ENCODE peak calls at places on chromosomes 2 and 18, in seven cellular contexts. One of them, this sample, is unnamed.
A peak's percentile ranks its signal among the peaks of the same experiment; 100 is the strongest.

GRCh38 chr18:10949655-10950054 is 199.7 kb downstream of the PIEZO2 start:
- DNase-seq in vagina: no peak
- DNase-seq in tibial artery: no peak
- DNase-seq in heart right ventricle: no peak
- DNase-seq in psoas muscle: no peak
- DNase-seq in lower lobe of right lung: no peak
- DNase-seq in neuronal stem cell: no peak
- DNase-seq in this sample: no peak

GRCh38 chr18:41121116-41121826 is 833.8 kb upstream of the PIK3C3 start:
- DNase-seq in heart right ventricle: no peak
- DNase-seq in neuronal stem cell: peak; percentile 5
- DNase-seq in tibial artery: no peak
- DNase-seq in vagina: no peak
- DNase-seq in psoas muscle: no peak
- DNase-seq in lower lobe of right lung: no peak
- DNase-seq in this sample: no peak

GRCh38 chr2:226800941-226801784 is 1.5 kb upstream of the IRS1 start:
- DNase-seq in neuronal stem cell: peak; percentile 77
- DNase-seq in lower lobe of right lung: peak; percentile 84
- DNase-seq in heart right ventricle: peak; percentile 88
- DNase-seq in psoas muscle: peak; percentile 66
- DNase-seq in tibial artery: peak; percentile 59
- DNase-seq in vagina: peak; percentile 96
- DNase-seq in this sample: peak; percentile 90

GRCh38 chr2:3612639-3613523 is 18.0 kb downstream of the COLEC11 start:
- DNase-seq in lower lobe of right lung: no peak
- DNase-seq in heart right ventricle: no peak
- DNase-seq in vagina: peak; percentile 77
- DNase-seq in neuronal stem cell: no peak
- DNase-seq in psoas muscle: no peak
- DNase-seq in tibial artery: no peak
- DNase-seq in this sample: peak; percentile 16

GRCh38 chr2:9768388-9768787 is 74.9 kb upstream of the TAF1B start:
- DNase-seq in vagina: no peak
- DNase-seq in psoas muscle: no peak
- DNase-seq in tibial artery: no peak
- DNase-seq in lower lobe of right lung: no peak
- DNase-seq in neuronal stem cell: peak; percentile 51
- DNase-seq in heart right ventricle: no peak
- DNase-seq in this sample: no peak

GRCh38 chr2:69027060-69027459 is 14.1 kb downstream of the ANTXR1 start:
- DNase-seq in neuronal stem cell: no peak
- DNase-seq in vagina: peak; percentile 84
- DNase-seq in psoas muscle: no peak
- DNase-seq in heart right ventricle: no peak
- DNase-seq in tibial artery: no peak
- DNase-seq in lower lobe of right lung: no peak
- DNase-seq in this sample: no peak

GRCh38 chr2:7691961-7692656 is 774.9 kb downstream of the RNF144A start:
- DNase-seq in heart right ventricle: no peak
- DNase-seq in tibial artery: no peak
- DNase-seq in lower lobe of right lung: no peak
- DNase-seq in psoas muscle: no peak
- DNase-seq in neuronal stem cell: no peak
- DNase-seq in vagina: no peak
- DNase-seq in this sample: no peak

GRCh38 chr2:74481961-74482800 is 617 bp downstream of the CCDC142 start:
- DNase-seq in heart right ventricle: no peak
- DNase-seq in vagina: no peak
- DNase-seq in neuronal stem cell: no peak
- DNase-seq in tibial artery: peak; percentile 67
- DNase-seq in lower lobe of right lung: no peak
- DNase-seq in psoas muscle: no peak
- DNase-seq in this sample: no peak

GRCh38 chr2:130390460-130391057 is 34.7 kb downstream of the PTPN18 start:
- DNase-seq in heart right ventricle: peak; percentile 36
- DNase-seq in tibial artery: peak; percentile 53
- DNase-seq in lower lobe of right lung: peak; percentile 67
- DNase-seq in psoas muscle: peak; percentile 33
- DNase-seq in vagina: no peak
- DNase-seq in neuronal stem cell: no peak
- DNase-seq in this sample: peak; percentile 55

GRCh38 chr2:235535423-235536130 is 41.7 kb downstream of the AGAP1 start:
- DNase-seq in tibial artery: no peak
- DNase-seq in psoas muscle: no peak
- DNase-seq in vagina: no peak
- DNase-seq in neuronal stem cell: no peak
- DNase-seq in heart right ventricle: no peak
- DNase-seq in lower lobe of right lung: no peak
- DNase-seq in this sample: peak; percentile 9

GRCh38 chr2:235533616-235534385 is 40.0 kb downstream of the AGAP1 start:
- DNase-seq in lower lobe of right lung: no peak
- DNase-seq in psoas muscle: no peak
- DNase-seq in vagina: no peak
- DNase-seq in heart right ventricle: no peak
- DNase-seq in neuronal stem cell: no peak
- DNase-seq in tibial artery: no peak
- DNase-seq in this sample: peak; percentile 15

GRCh38 chr2:235534608-235535422 is 41.0 kb downstream of the AGAP1 start:
- DNase-seq in heart right ventricle: no peak
- DNase-seq in tibial artery: no peak
- DNase-seq in vagina: no peak
- DNase-seq in neuronal stem cell: no peak
- DNase-seq in lower lobe of right lung: no peak
- DNase-seq in psoas muscle: no peak
- DNase-seq in this sample: no peak

GRCh38 chr2:235532307-235532706 is 38.5 kb downstream of the AGAP1 start:
- DNase-seq in vagina: no peak
- DNase-seq in lower lobe of right lung: no peak
- DNase-seq in tibial artery: no peak
- DNase-seq in heart right ventricle: no peak
- DNase-seq in neuronal stem cell: no peak
- DNase-seq in psoas muscle: no peak
- DNase-seq in this sample: no peak

DNA sequence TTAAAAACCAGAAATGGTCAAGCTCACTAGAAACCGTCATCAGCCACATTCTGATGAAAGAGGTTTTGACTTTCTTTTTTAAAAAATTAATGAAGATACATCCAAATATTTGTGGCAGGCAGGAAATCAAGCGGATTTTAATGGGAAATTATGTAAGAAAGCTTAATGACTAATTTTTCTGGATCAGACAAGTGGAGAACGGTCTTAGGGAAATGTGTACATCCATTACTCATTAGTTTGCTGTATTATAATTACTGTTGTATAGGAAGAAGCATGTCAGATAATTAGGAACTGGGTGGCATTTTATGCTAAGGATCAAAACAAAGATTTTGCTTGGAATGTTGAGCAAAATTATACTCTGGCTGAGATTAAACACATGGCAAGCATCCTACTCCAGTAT is 39.4 kb downstream of the AGAP1 start:
- DNase-seq in vagina: no peak
- DNase-seq in heart right ventricle: no peak
- DNase-seq in tibial artery: no peak
- DNase-seq in psoas muscle: no peak
- DNase-seq in lower lobe of right lung: no peak
- DNase-seq in neuronal stem cell: no peak
- DNase-seq in this sample: no peak
- H3K27ac ChIP-seq in vagina: no peak overlapping the region
- H3K27ac ChIP-seq in heart right ventricle: no peak overlapping the region
- H3K27ac ChIP-seq in tibial artery: no peak overlapping the region
- H3K27ac ChIP-seq in psoas muscle: no peak overlapping the region
- H3K27ac ChIP-seq in lower lobe of right lung: no peak overlapping the region
- H3K27ac ChIP-seq in neuronal stem cell: no peak overlapping the region
- H3K27ac ChIP-seq in this sample: no peak overlapping the region

GRCh38 chr2:203683421-203683820 is 23.0 kb upstream of the CD28 start:
- DNase-seq in lower lobe of right lung: no peak
- DNase-seq in tibial artery: no peak
- DNase-seq in heart right ventricle: no peak
- DNase-seq in vagina: no peak
- DNase-seq in neuronal stem cell: no peak
- DNase-seq in psoas muscle: no peak
- DNase-seq in this sample: no peak
- H3K4me3 ChIP-seq in lower lobe of right lung: no peak overlapping the region
- H3K4me3 ChIP-seq in tibial artery: no peak overlapping the region
- H3K4me3 ChIP-seq in heart right ventricle: no peak overlapping the region
- H3K4me3 ChIP-seq in vagina: no peak overlapping the region
- H3K4me3 ChIP-seq in neuronal stem cell: no peak overlapping the region
- H3K4me3 ChIP-seq in psoas muscle: no peak overlapping the region
- H3K4me3 ChIP-seq in this sample: no peak overlapping the region

DNA sequence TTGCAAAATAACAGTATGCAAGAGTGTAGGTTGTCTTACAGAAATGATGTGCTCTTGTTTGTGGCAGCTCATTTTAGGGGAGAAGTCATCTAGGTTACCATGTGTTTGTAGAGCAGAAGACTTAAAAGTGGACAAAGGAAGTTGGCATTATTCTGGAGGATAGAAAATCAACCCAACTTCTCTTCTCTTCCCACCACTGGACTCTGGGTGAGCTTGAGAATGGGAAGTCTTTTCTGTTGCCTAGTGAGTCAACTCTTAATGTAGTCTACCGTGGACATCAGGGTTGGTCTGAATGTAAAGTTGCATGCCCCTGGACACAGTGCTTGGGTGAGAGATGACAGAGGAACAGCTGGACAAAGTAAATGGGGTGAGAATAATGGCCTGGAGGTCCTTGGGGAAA is 98.3 kb downstream of the FMNL2 start:
- DNase-seq in lower lobe of right lung: no peak
- DNase-seq in tibial artery: no peak
- DNase-seq in psoas muscle: no peak
- DNase-seq in heart right ventricle: no peak
- DNase-seq in neuronal stem cell: no peak
- DNase-seq in vagina: no peak
- DNase-seq in this sample: no peak
- H3K27ac ChIP-seq in lower lobe of right lung: peak overlapping the region; percentile 22
- H3K27ac ChIP-seq in tibial artery: no peak overlapping the region
- H3K27ac ChIP-seq in psoas muscle: peak overlapping the region; percentile 79
- H3K27ac ChIP-seq in heart right ventricle: peak overlapping the region; percentile 62
- H3K27ac ChIP-seq in neuronal stem cell: no peak overlapping the region
- H3K27ac ChIP-seq in vagina: peak overlapping the region; percentile 26
- H3K27ac ChIP-seq in this sample: no peak overlapping the region

DNA sequence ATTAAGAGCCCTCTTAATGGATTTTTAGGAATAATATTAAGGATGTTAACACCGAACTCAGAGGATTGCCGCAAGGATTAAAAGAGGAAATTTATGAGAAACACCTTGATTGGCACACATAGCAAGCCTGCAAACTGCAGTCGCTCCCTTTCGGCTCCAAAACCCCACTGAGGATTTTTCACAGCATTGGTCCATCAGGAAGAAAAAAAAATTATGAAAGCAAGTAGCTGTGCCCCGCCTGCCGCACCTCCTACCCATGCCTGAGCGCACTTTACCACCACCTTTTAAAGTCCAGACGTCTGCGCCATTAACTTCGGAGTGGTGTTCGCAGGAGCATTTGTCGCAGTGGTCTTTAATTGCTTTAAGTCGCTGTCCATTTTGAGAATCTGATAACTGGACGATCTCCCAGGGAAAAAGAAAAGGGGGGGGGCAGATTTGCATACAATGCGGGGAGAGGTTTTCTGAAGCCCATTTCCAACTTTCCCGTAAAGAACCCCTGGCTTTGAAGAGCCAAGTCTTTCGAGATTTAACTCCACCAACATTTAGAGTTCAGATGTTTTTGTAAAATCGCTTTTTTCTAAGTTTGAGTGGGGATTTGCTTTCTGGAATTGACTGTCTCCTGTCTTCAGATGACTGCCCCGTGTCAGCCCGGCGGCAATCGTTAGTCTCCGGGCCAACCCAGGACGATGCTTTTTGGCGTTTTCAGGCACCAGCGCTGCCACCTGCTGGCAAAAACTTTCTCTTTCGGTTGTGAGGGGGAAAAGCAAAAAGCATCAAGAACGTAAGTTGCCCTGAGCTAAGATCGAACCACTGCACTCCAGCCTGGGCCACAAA is 914 bp upstream of the TRABD2A start:
- DNase-seq in tibial artery: peak; percentile 76
- DNase-seq in heart right ventricle: peak; percentile 83
- DNase-seq in psoas muscle: peak; percentile 74
- DNase-seq in neuronal stem cell: peak; percentile 75
- DNase-seq in vagina: no peak
- DNase-seq in lower lobe of right lung: peak; percentile 85
- DNase-seq in this sample: peak; percentile 84
- H3K4me3 ChIP-seq in tibial artery: peak overlapping the region; percentile 48
- H3K4me3 ChIP-seq in heart right ventricle: peak overlapping the region; percentile 62
- H3K4me3 ChIP-seq in psoas muscle: peak overlapping the region; percentile 68
- H3K4me3 ChIP-seq in neuronal stem cell: peak overlapping the region; percentile 21
- H3K4me3 ChIP-seq in vagina: peak overlapping the region; percentile 43
- H3K4me3 ChIP-seq in lower lobe of right lung: peak overlapping the region; percentile 64
- H3K4me3 ChIP-seq in this sample: peak overlapping the region; percentile 39

DNA sequence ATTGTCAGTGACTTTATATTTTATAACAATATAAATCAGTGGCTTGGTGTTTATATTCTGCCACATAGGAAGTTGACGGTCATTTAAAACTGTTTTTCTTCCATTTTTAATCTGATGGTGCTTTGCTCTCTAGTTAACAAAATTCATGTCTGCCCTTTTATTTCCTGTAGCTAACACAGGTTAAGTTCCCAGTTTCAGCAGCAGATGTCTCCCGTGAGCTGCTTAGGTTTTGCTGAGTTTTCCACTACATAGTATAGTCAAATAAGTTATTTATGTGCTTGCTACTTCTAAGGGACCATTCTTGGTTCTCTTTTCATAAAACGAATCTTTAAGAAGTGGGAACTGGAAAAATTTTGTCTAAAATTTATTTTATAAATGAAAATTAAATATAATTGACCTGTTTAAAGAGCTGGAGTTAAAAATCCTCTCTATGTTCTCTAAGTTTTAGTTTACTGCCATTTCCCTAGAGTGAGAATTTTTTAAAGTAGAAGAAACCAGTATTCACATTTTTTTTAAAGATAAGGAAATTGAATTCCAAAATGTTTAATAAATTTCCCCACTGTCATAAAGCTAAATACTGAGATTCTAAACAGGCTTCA is 20.6 kb downstream of the HTR2B start:
- DNase-seq in tibial artery: peak; percentile 76
- DNase-seq in vagina: no peak
- DNase-seq in heart right ventricle: peak; percentile 69
- DNase-seq in psoas muscle: peak; percentile 23
- DNase-seq in lower lobe of right lung: no peak
- DNase-seq in neuronal stem cell: peak; percentile 39
- DNase-seq in this sample: peak; percentile 65
- H3K27ac ChIP-seq in tibial artery: peak overlapping the region; percentile 45
- H3K27ac ChIP-seq in vagina: no peak overlapping the region
- H3K27ac ChIP-seq in heart right ventricle: no peak overlapping the region
- H3K27ac ChIP-seq in psoas muscle: peak overlapping the region; percentile 2
- H3K27ac ChIP-seq in lower lobe of right lung: no peak overlapping the region
- H3K27ac ChIP-seq in neuronal stem cell: no peak overlapping the region
- H3K27ac ChIP-seq in this sample: no peak overlapping the region

GRCh38 chr2:113276906-113277425 is 1.8 kb downstream of the PAX8 start:
- DNase-seq in vagina: no peak
- DNase-seq in heart right ventricle: no peak
- DNase-seq in lower lobe of right lung: no peak
- DNase-seq in tibial artery: no peak
- DNase-seq in neuronal stem cell: peak; percentile 48
- DNase-seq in psoas muscle: no peak
- DNase-seq in this sample: no peak
- H3K4me3 ChIP-seq in vagina: no peak overlapping the region
- H3K4me3 ChIP-seq in heart right ventricle: no peak overlapping the region
- H3K4me3 ChIP-seq in lower lobe of right lung: no peak overlapping the region
- H3K4me3 ChIP-seq in tibial artery: no peak overlapping the region
- H3K4me3 ChIP-seq in neuronal stem cell: peak overlapping the region; percentile 68
- H3K4me3 ChIP-seq in psoas muscle: no peak overlapping the region
- H3K4me3 ChIP-seq in this sample: no peak overlapping the region